ENCODE peak calls at places on chromosomes 4 and X, in ten cellular contexts. U is iris pigment epithelial cell; A is nucleus accumbens; F is astrocyte of the cerebellum; B is HFFc6; J is Peyer's patch; L is hypothalamus; M is activated CD8-positive, alpha-beta memory T cell treated with anti-CD3 and anti-CD28 coated beads for 48 hours; Z is natural killer cell; C is AG08396. K is an unnamed sample.

GRCh38 chr4:188455353-188455752 is 316.1 kb downstream of the TRIML1 start:
- DNase-seq in U (no peak), A (no peak), F (no peak), B (no peak), J (no peak), L (no peak), M (no peak), Z (no peak), C (no peak), K (no peak)

GRCh38 chr4:176758731-176759130 is 34.0 kb downstream of the VEGFC start:
- DNase-seq in U (no peak), A (no peak), F (no peak), B (no peak), J (no peak), L (no peak), M (no peak), Z (no peak), C (no peak), K (no peak)

GRCh38 chr4:93776386-93777080 is 52.0 kb upstream of the ATOH1 start:
- DNase-seq in U (peak; percentile 51), A (no peak), F (peak; percentile 47), B (no peak), J (no peak), L (no peak), M (no peak), Z (no peak), C (peak; percentile 39), K (no peak)

GRCh38 chrX:12946838-12947544 is 27.9 kb upstream of the TMSB4X start:
- DNase-seq in U (peak; percentile 83), A (peak; percentile 9), F (peak; percentile 71), B (peak; percentile 76), J (no peak), L (peak; percentile 1), M (no peak), Z (peak; percentile 60), C (peak; percentile 80), K (peak; percentile 77)

GRCh38 chr4:110680217-110680616 is 57.3 kb upstream of the PITX2 start:
- DNase-seq in U (no peak), A (no peak), F (no peak), B (no peak), J (no peak), L (no peak), M (no peak), Z (no peak), C (no peak), K (no peak)

GRCh38 chr4:81472249-81473085 is 760 bp upstream of the RASGEF1B start:
- DNase-seq in U (peak; percentile 41), A (no peak), F (no peak), B (peak; percentile 8), J (no peak), L (no peak), M (no peak), Z (no peak), C (peak; percentile 31), K (peak; percentile 47)

GRCh38 chrX:105745863-105746262 is 76.5 kb upstream of the NRK start:
- DNase-seq in U (no peak), A (no peak), F (no peak), B (no peak), J (no peak), L (no peak), M (no peak), Z (no peak), C (no peak), K (peak; percentile 28)

GRCh38 chr4:167802463-167803212 is 289.7 kb upstream of the ANXA10 start:
- DNase-seq in U (no peak), A (no peak), F (no peak), B (no peak), J (no peak), L (no peak), M (no peak), Z (no peak), C (no peak), K (no peak)

GRCh38 chr4:5874811-5875465 is 17.9 kb downstream of the CRMP1 start:
- DNase-seq in U (peak; percentile 4), A (no peak), F (peak; percentile 66), B (no peak), J (no peak), L (no peak), M (no peak), Z (no peak), C (no peak), K (no peak)

GRCh38 chrX:1416965-1417760 is 25.2 kb upstream of the SLC25A6 start:
- DNase-seq in U (no peak), A (no peak), F (no peak), B (no peak), J (no peak), L (no peak), M (no peak), Z (no peak), C (no peak), K (no peak)

GRCh38 chrX:123171781-123172180 is 12.3 kb upstream of the GRIA3 start:
- DNase-seq in U (peak; percentile 74), A (no peak), F (no peak), B (peak; percentile 57), J (no peak), L (no peak), M (no peak), Z (no peak), C (no peak), K (no peak)

GRCh38 chrX:18549643-18550042 is 122.3 kb downstream of the RS1 start:
- DNase-seq in U (no peak), A (no peak), F (peak; percentile 1), B (no peak), J (no peak), L (no peak), M (no peak), Z (no peak), C (no peak), K (no peak)

GRCh38 chr4:126547352-126547751 is 1085.4 kb upstream of the INTU start:
- DNase-seq in U (no peak), A (no peak), F (no peak), B (no peak), J (no peak), L (no peak), M (no peak), Z (no peak), C (no peak), K (no peak)

GRCh38 chr4:110247591-110247990 is 49.2 kb upstream of the ELOVL6 start:
- DNase-seq in U (no peak), A (no peak), F (no peak), B (no peak), J (no peak), L (no peak), M (no peak), Z (no peak), C (no peak), K (no peak)

GRCh38 chrX:30821116-30821515 is 67.9 kb downstream of the TAB3 start:
- DNase-seq in U (no peak), A (no peak), F (no peak), B (no peak), J (no peak), L (no peak), M (no peak), Z (no peak), C (no peak), K (peak; percentile 10)

GRCh38 chrX:134481339-134481738 is 21.4 kb downstream of the HPRT1 start:
- DNase-seq in U (no peak), A (no peak), F (no peak), B (no peak), J (no peak), L (no peak), M (no peak), Z (no peak), C (no peak), K (no peak)

GRCh38 chr4:149264093-149264733 is 551.4 kb downstream of the IQCM start:
- DNase-seq in U (peak; percentile 60), A (no peak), F (peak; percentile 37), B (peak; percentile 39), J (no peak), L (no peak), M (no peak), Z (no peak), C (peak; percentile 43), K (peak; percentile 50)

GRCh38 chr4:110055014-110055768 is 142.5 kb downstream of the EGF start:
- DNase-seq in U (peak; percentile 30), A (no peak), F (no peak), B (no peak), J (no peak), L (no peak), M (no peak), Z (no peak), C (peak; percentile 21), K (no peak)

GRCh38 chr4:28357985-28358384 is 1497.3 kb downstream of the STIM2 start:
- DNase-seq in U (peak; percentile 17), A (no peak), F (no peak), B (peak; percentile 13), J (no peak), L (no peak), M (no peak), Z (no peak), C (no peak), K (peak; percentile 43)

GRCh38 chr4:74338792-74339333 is 26.1 kb upstream of the EREG start:
- DNase-seq in U (peak; percentile 25), A (no peak), F (no peak), B (no peak), J (no peak), L (no peak), M (no peak), Z (no peak), C (no peak), K (no peak)

GRCh38 chr4:32135642-32136041 is 1415.5 kb downstream of the PCDH7 start:
- DNase-seq in U (peak; percentile 49), A (no peak), F (no peak), B (no peak), J (no peak), L (no peak), M (no peak), Z (no peak), C (no peak), K (no peak)

GRCh38 chr4:39825741-39826231 is 127.8 kb downstream of the UBE2K start:
- DNase-seq in U (peak; percentile 79), A (no peak), F (peak; percentile 33), B (peak; percentile 9), J (no peak), L (no peak), M (no peak), Z (no peak), C (no peak), K (no peak)

GRCh38 chr4:148787831-148788477 is 345.7 kb upstream of the NR3C2 start:
- DNase-seq in U (no peak), A (no peak), F (peak; percentile 61), B (no peak), J (no peak), L (no peak), M (no peak), Z (no peak), C (peak; percentile 13), K (peak; percentile 7)

GRCh38 chrX:10579018-10579752 is 41.2 kb downstream of the MID1 start:
- DNase-seq in U (peak; percentile 80), A (no peak), F (peak; percentile 40), B (peak; percentile 20), J (no peak), L (no peak), M (no peak), Z (no peak), C (peak; percentile 12), K (peak; percentile 58)

GRCh38 chrX:110430293-110431076 is 71.8 kb downstream of the RTL9 start:
- DNase-seq in U (no peak), A (no peak), F (no peak), B (no peak), J (no peak), L (no peak), M (no peak), Z (no peak), C (no peak), K (no peak)

GRCh38 chr4:76208005-76208765 is 5.4 kb downstream of the SCARB2 start:
- DNase-seq in U (peak; percentile 91), A (peak; percentile 35), F (no peak), B (peak; percentile 90), J (peak; percentile 77), L (peak; percentile 6), M (no peak), Z (no peak), C (peak; percentile 69), K (no peak)

GRCh38 chr4:48139688-48140087 is 5.6 kb upstream of the TXK start:
- DNase-seq in U (peak; percentile 29), A (no peak), F (no peak), B (peak; percentile 12), J (no peak), L (no peak), M (no peak), Z (no peak), C (peak; percentile 24), K (no peak)

GRCh38 chr4:38765391-38765790 is 17.4 kb downstream of the TLR10 start:
- DNase-seq in U (peak; percentile 62), A (no peak), F (no peak), B (peak; percentile 30), J (no peak), L (no peak), M (no peak), Z (no peak), C (no peak), K (no peak)